ENCODE peak calls at places on chromosomes 4 and X, in six cellular contexts. K is mesenchymal stem cell, C is H1, I is neuronal stem cell, S is IMR-90, M is trophoblast cell. F is an unnamed sample.

GRCh38 chr4:169963998-169964397 is 62.2 kb downstream of the MFAP3L start:
- DNase-seq in S (no peak), I (no peak), C (no peak), M (no peak), K (no peak), F (no peak)

GRCh38 chrX:1442724-1443367 is 9.9 kb downstream of the ASMTL start:
- DNase-seq in C (no peak), S (no peak), I (no peak), K (no peak), M (no peak), F (no peak)

GRCh38 chrX:120426599-120426998 is 42.5 kb downstream of the LAMP2 start:
- DNase-seq in I (no peak), C (no peak), S (peak), M (no peak), K (no peak), F (no peak)

GRCh38 chrX:67545772-67546495 is 2.1 kb downstream of the AR start:
- DNase-seq in S (no peak), M (no peak), K (peak), C (peak), I (peak), F (peak)

GRCh38 chr4:87390931-87391782 is at the start of gene HSD17B11:
- DNase-seq in C (peak), M (peak), I (peak), K (peak), S (peak), F (peak)

GRCh38 chr4:88799900-88800299 is 102.3 kb upstream of the NAP1L5 start:
- DNase-seq in S (no peak), M (no peak), C (no peak), I (no peak), K (no peak), F (no peak)

GRCh38 chrX:68684291-68684918 is 36.9 kb downstream of the STARD8 start:
- DNase-seq in I (no peak), C (peak), K (peak), M (peak), S (no peak), F (peak)

GRCh38 chr4:13322681-13323101 is 161.4 kb downstream of the RAB28 start:
- DNase-seq in I (no peak), K (peak), S (peak), C (no peak), M (no peak), F (no peak)

GRCh38 chr4:147447820-147448219 is 33.1 kb upstream of the EDNRA start:
- DNase-seq in I (no peak), M (no peak), S (peak), C (no peak), K (no peak), F (no peak)

GRCh38 chr4:125849869-125850268 is 535.1 kb downstream of the FAT4 start:
- DNase-seq in M (no peak), K (peak), I (no peak), S (peak), C (no peak), F (no peak)

GRCh38 chrX:33725556-33726232 is 406.4 kb downstream of the FAM47A start:
- DNase-seq in M (no peak), S (no peak), K (peak), C (peak), I (peak), F (peak)

GRCh38 chr4:137614491-137614890 is 82.2 kb upstream of the PCDH18 start:
- DNase-seq in K (peak), C (no peak), I (no peak), S (peak), M (no peak), F (no peak)

GRCh38 chr4:80225628-80226027 is 28.3 kb downstream of the PRDM8 start:
- DNase-seq in I (no peak), M (no peak), C (no peak), S (peak), K (no peak), F (no peak)

GRCh38 chr4:74228691-74229640 is 71.0 kb downstream of the MTHFD2L start:
- DNase-seq in I (peak), M (peak), C (peak), S (peak), K (peak), F (peak)

GRCh38 chrX:151973851-151974335 is 583 bp downstream of the GABRE start:
- DNase-seq in I (no peak), M (no peak), K (peak), C (no peak), S (no peak), F (peak)

GRCh38 chrX:103533428-103534216 is 14.3 kb upstream of the RAB40A start:
- DNase-seq in K (peak), S (peak), M (peak), C (peak), I (peak), F (peak)

GRCh38 chrX:103631145-103631544 is 2.4 kb downstream of the TCEAL1 start:
- DNase-seq in K (no peak), M (no peak), S (no peak), C (no peak), I (no peak), F (no peak)

GRCh38 chr4:12053951-12054350 is 625.3 kb upstream of the HS3ST1 start:
- DNase-seq in S (no peak), K (no peak), I (no peak), C (no peak), M (no peak), F (no peak)

GRCh38 chrX:151153086-151153485 is 23.3 kb upstream of the GPR50 start:
- DNase-seq in S (peak), K (peak), C (peak), I (peak), M (peak), F (peak)

GRCh38 chr4:86872135-86872534 is 20.1 kb downstream of the C4orf36 start:
- DNase-seq in K (no peak), C (no peak), M (no peak), I (no peak), S (no peak), F (no peak)

GRCh38 chr4:128461300-128462103 is 173.9 kb upstream of the PGRMC2 start:
- DNase-seq in I (peak), S (peak), K (peak), M (peak), C (no peak), F (peak)

GRCh38 chr4:118772149-118773081 is 63.5 kb downstream of the SEC24D start:
- DNase-seq in S (peak), C (no peak), M (peak), I (peak), K (peak), F (peak)

GRCh38 chr4:99934891-99935290 is 11.5 kb downstream of the DNAJB14 start:
- DNase-seq in S (peak), I (no peak), M (no peak), K (peak), C (no peak), F (no peak)

GRCh38 chrX:41377624-41378023 is 43.7 kb downstream of the DDX3X start:
- DNase-seq in I (no peak), S (no peak), K (peak), C (no peak), M (no peak), F (no peak)

GRCh38 chr4:8840006-8840793 is 31.4 kb downstream of the HMX1 start:
- DNase-seq in M (no peak), I (no peak), C (peak), K (no peak), S (no peak), F (peak)

GRCh38 chr4:80235451-80235850 is 31.0 kb upstream of the FGF5 start:
- DNase-seq in M (peak), C (no peak), I (no peak), K (no peak), S (peak), F (no peak)

GRCh38 chrX:9518896-9519295 is 54.0 kb downstream of the TBL1X start:
- DNase-seq in C (no peak), S (no peak), K (no peak), M (no peak), I (no peak), F (no peak)
- H4K8ac ChIP-seq in C (no peak), S (no peak), K (no peak), M (no peak), I (no peak), F (no peak)

GRCh38 chr4:16896871-16897270 is 1.6 kb downstream of the LDB2 start:
- DNase-seq in S (peak), I (no peak), C (no peak), K (peak), M (no peak), F (no peak)

GRCh38 chr4:16897991-16898827 is at the start of gene LDB2:
- DNase-seq in I (peak), S (peak), C (peak), K (peak), M (peak), F (peak)

GRCh38 chr4:16894406-16894805 is 4.0 kb downstream of the LDB2 start:
- DNase-seq in C (no peak), I (no peak), S (peak), K (peak), M (no peak), F (peak)

GRCh38 chr4:16900325-16900724 is 1.9 kb upstream of the LDB2 start:
- DNase-seq in C (no peak), S (no peak), K (no peak), M (no peak), I (no peak), F (no peak)

GRCh38 chr4:16897351-16897750 is 1.1 kb downstream of the LDB2 start:
- DNase-seq in C (no peak), K (peak), M (no peak), I (no peak), S (peak), F (peak)
- H3K4me3 ChIP-seq in C (peak), K (no peak), M (no peak), I (peak), S (peak), F (peak)

DNA sequence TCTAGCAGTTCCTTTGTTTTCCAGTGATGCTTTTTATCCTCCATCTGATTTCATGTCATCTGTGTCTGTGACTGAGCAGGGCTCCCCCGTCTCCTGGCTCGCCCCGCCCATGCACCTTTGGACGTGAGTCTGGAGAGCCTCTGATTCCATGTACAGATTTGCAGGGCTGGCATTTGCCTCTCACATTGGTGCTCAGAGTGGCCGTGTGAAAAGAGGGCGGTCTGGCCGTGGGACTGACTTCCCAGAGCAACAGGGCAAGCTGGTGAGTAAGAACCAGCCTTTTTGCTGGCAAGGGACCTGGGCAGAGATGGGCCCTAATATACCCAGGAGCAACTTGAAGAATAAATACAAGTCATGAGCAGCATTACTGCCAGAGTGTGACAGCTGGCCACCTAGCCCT is 279.7 kb downstream of the BCOR start:
- DNase-seq in M (no peak), C (no peak), K (no peak), I (no peak), S (no peak), F (no peak)
- H3K4ac ChIP-seq in M (no peak), C (peak), K (no peak), I (no peak), S (peak), F (peak)

GRCh38 chr4:59960143-59960542 is 1240.0 kb upstream of the ADGRL3 start:
- DNase-seq in M (no peak), I (no peak), C (no peak), S (no peak), K (no peak), F (no peak)
- H4K8ac ChIP-seq in M (no peak), I (no peak), C (no peak), S (no peak), K (no peak), F (no peak)

GRCh38 chr4:143377635-143378099 is 41.0 kb downstream of the GAB1 start:
- DNase-seq in C (no peak), I (no peak), M (no peak), S (no peak), K (no peak), F (no peak)
- H3K4me3 ChIP-seq in C (no peak), I (no peak), M (no peak), S (no peak), K (no peak), F (no peak)